ENCODE peak calls at places on chromosomes 5 and 9, in nine cellular contexts. One of them, this sample, is unnamed.

GRCh38 chr5:31815394-31815793 is 176.5 kb downstream of the PDZD2 start:
- DNase-seq in iris pigment epithelial cell: no peak
- DNase-seq in activated CD4-positive, alpha-beta memory T cell treated with anti-CD3 and anti-CD28 coated beads, Interleukin-2, amount 10 ng/mL, durations not matched to agents 7 days and 5 days: no peak
- DNase-seq in H54: no peak
- DNase-seq in Right ventricle myocardium superior: no peak
- DNase-seq in OCI-LY7: no peak
- DNase-seq in heart right ventricle: no peak
- DNase-seq in AG08395: no peak
- DNase-seq in mammary epithelial cell: no peak
- DNase-seq in this sample: no peak

GRCh38 chr5:42591026-42591425 is 165.6 kb upstream of the CCDC152 start:
- DNase-seq in heart right ventricle: peak; percentile 55
- DNase-seq in Right ventricle myocardium superior: peak; percentile 81
- DNase-seq in activated CD4-positive, alpha-beta memory T cell treated with anti-CD3 and anti-CD28 coated beads, Interleukin-2, amount 10 ng/mL, durations not matched to agents 7 days and 5 days: no peak
- DNase-seq in mammary epithelial cell: no peak
- DNase-seq in H54: no peak
- DNase-seq in iris pigment epithelial cell: no peak
- DNase-seq in OCI-LY7: no peak
- DNase-seq in AG08395: no peak
- DNase-seq in this sample: no peak

GRCh38 chr9:126373241-126373640 is 46.6 kb downstream of the MVB12B start:
- DNase-seq in iris pigment epithelial cell: peak; percentile 57
- DNase-seq in Right ventricle myocardium superior: no peak
- DNase-seq in heart right ventricle: no peak
- DNase-seq in OCI-LY7: no peak
- DNase-seq in H54: peak; percentile 42
- DNase-seq in AG08395: peak; percentile 37
- DNase-seq in mammary epithelial cell: peak; percentile 69
- DNase-seq in activated CD4-positive, alpha-beta memory T cell treated with anti-CD3 and anti-CD28 coated beads, Interleukin-2, amount 10 ng/mL, durations not matched to agents 7 days and 5 days: no peak
- DNase-seq in this sample: no peak

GRCh38 chr9:129567842-129568559 is 52.9 kb downstream of the C9orf50 start:
- DNase-seq in AG08395: peak; percentile 65
- DNase-seq in OCI-LY7: no peak
- DNase-seq in Right ventricle myocardium superior: peak; percentile 68
- DNase-seq in iris pigment epithelial cell: peak; percentile 67
- DNase-seq in activated CD4-positive, alpha-beta memory T cell treated with anti-CD3 and anti-CD28 coated beads, Interleukin-2, amount 10 ng/mL, durations not matched to agents 7 days and 5 days: no peak
- DNase-seq in heart right ventricle: peak; percentile 37
- DNase-seq in mammary epithelial cell: no peak
- DNase-seq in H54: peak; percentile 50
- DNase-seq in this sample: no peak

GRCh38 chr5:116273458-116274242 is 188.8 kb downstream of the COMMD10 start:
- DNase-seq in activated CD4-positive, alpha-beta memory T cell treated with anti-CD3 and anti-CD28 coated beads, Interleukin-2, amount 10 ng/mL, durations not matched to agents 7 days and 5 days: no peak
- DNase-seq in H54: no peak
- DNase-seq in AG08395: no peak
- DNase-seq in heart right ventricle: no peak
- DNase-seq in mammary epithelial cell: no peak
- DNase-seq in iris pigment epithelial cell: peak; percentile 54
- DNase-seq in OCI-LY7: no peak
- DNase-seq in Right ventricle myocardium superior: no peak
- DNase-seq in this sample: no peak

GRCh38 chr9:29750062-29750461 is 2176.8 kb upstream of the C9orf72 start:
- DNase-seq in OCI-LY7: no peak
- DNase-seq in H54: peak; percentile 6
- DNase-seq in heart right ventricle: no peak
- DNase-seq in AG08395: no peak
- DNase-seq in mammary epithelial cell: peak; percentile 12
- DNase-seq in iris pigment epithelial cell: peak; percentile 27
- DNase-seq in Right ventricle myocardium superior: no peak
- DNase-seq in activated CD4-positive, alpha-beta memory T cell treated with anti-CD3 and anti-CD28 coated beads, Interleukin-2, amount 10 ng/mL, durations not matched to agents 7 days and 5 days: no peak
- DNase-seq in this sample: no peak

GRCh38 chr5:60883229-60883628 is 39.2 kb upstream of the ELOVL7 start:
- DNase-seq in mammary epithelial cell: peak; percentile 5
- DNase-seq in AG08395: peak; percentile 3
- DNase-seq in iris pigment epithelial cell: peak; percentile 20
- DNase-seq in OCI-LY7: peak; percentile 2
- DNase-seq in Right ventricle myocardium superior: no peak
- DNase-seq in heart right ventricle: no peak
- DNase-seq in activated CD4-positive, alpha-beta memory T cell treated with anti-CD3 and anti-CD28 coated beads, Interleukin-2, amount 10 ng/mL, durations not matched to agents 7 days and 5 days: no peak
- DNase-seq in H54: peak; percentile 5
- DNase-seq in this sample: no peak

GRCh38 chr9:132559711-132560110 is 22.7 kb upstream of the BARHL1 start:
- DNase-seq in iris pigment epithelial cell: no peak
- DNase-seq in H54: no peak
- DNase-seq in activated CD4-positive, alpha-beta memory T cell treated with anti-CD3 and anti-CD28 coated beads, Interleukin-2, amount 10 ng/mL, durations not matched to agents 7 days and 5 days: no peak
- DNase-seq in OCI-LY7: no peak
- DNase-seq in heart right ventricle: no peak
- DNase-seq in AG08395: no peak
- DNase-seq in Right ventricle myocardium superior: no peak
- DNase-seq in mammary epithelial cell: no peak
- DNase-seq in this sample: no peak

GRCh38 chr9:134659688-134660131 is 18.1 kb downstream of the COL5A1 start:
- DNase-seq in OCI-LY7: no peak
- DNase-seq in AG08395: no peak
- DNase-seq in heart right ventricle: no peak
- DNase-seq in H54: no peak
- DNase-seq in mammary epithelial cell: no peak
- DNase-seq in activated CD4-positive, alpha-beta memory T cell treated with anti-CD3 and anti-CD28 coated beads, Interleukin-2, amount 10 ng/mL, durations not matched to agents 7 days and 5 days: no peak
- DNase-seq in Right ventricle myocardium superior: no peak
- DNase-seq in iris pigment epithelial cell: no peak
- DNase-seq in this sample: no peak

GRCh38 chr5:56244676-56245075 is 11.5 kb upstream of the ANKRD55 start:
- DNase-seq in Right ventricle myocardium superior: no peak
- DNase-seq in AG08395: no peak
- DNase-seq in H54: no peak
- DNase-seq in mammary epithelial cell: no peak
- DNase-seq in iris pigment epithelial cell: peak; percentile 14
- DNase-seq in activated CD4-positive, alpha-beta memory T cell treated with anti-CD3 and anti-CD28 coated beads, Interleukin-2, amount 10 ng/mL, durations not matched to agents 7 days and 5 days: no peak
- DNase-seq in heart right ventricle: no peak
- DNase-seq in OCI-LY7: no peak
- DNase-seq in this sample: no peak

GRCh38 chr5:153959134-153959957 is 79.4 kb downstream of the FAM114A2 start:
- DNase-seq in mammary epithelial cell: no peak
- DNase-seq in AG08395: peak; percentile 71
- DNase-seq in H54: peak; percentile 23
- DNase-seq in activated CD4-positive, alpha-beta memory T cell treated with anti-CD3 and anti-CD28 coated beads, Interleukin-2, amount 10 ng/mL, durations not matched to agents 7 days and 5 days: no peak
- DNase-seq in iris pigment epithelial cell: peak; percentile 23
- DNase-seq in OCI-LY7: no peak
- DNase-seq in Right ventricle myocardium superior: no peak
- DNase-seq in heart right ventricle: no peak
- DNase-seq in this sample: no peak

GRCh38 chr5:178425621-178426068 is 164.5 kb downstream of the COL23A1 start:
- DNase-seq in activated CD4-positive, alpha-beta memory T cell treated with anti-CD3 and anti-CD28 coated beads, Interleukin-2, amount 10 ng/mL, durations not matched to agents 7 days and 5 days: no peak
- DNase-seq in mammary epithelial cell: no peak
- DNase-seq in iris pigment epithelial cell: no peak
- DNase-seq in heart right ventricle: no peak
- DNase-seq in OCI-LY7: no peak
- DNase-seq in AG08395: no peak
- DNase-seq in H54: no peak
- DNase-seq in Right ventricle myocardium superior: no peak
- DNase-seq in this sample: no peak

GRCh38 chr5:110267714-110268113 is 458.8 kb downstream of the TMEM232 start:
- DNase-seq in heart right ventricle: no peak
- DNase-seq in H54: no peak
- DNase-seq in OCI-LY7: no peak
- DNase-seq in AG08395: no peak
- DNase-seq in Right ventricle myocardium superior: no peak
- DNase-seq in iris pigment epithelial cell: no peak
- DNase-seq in mammary epithelial cell: no peak
- DNase-seq in activated CD4-positive, alpha-beta memory T cell treated with anti-CD3 and anti-CD28 coated beads, Interleukin-2, amount 10 ng/mL, durations not matched to agents 7 days and 5 days: no peak
- DNase-seq in this sample: no peak

GRCh38 chr5:80227979-80228596 is 27.8 kb downstream of the SERINC5 start:
- DNase-seq in activated CD4-positive, alpha-beta memory T cell treated with anti-CD3 and anti-CD28 coated beads, Interleukin-2, amount 10 ng/mL, durations not matched to agents 7 days and 5 days: no peak
- DNase-seq in iris pigment epithelial cell: no peak
- DNase-seq in mammary epithelial cell: no peak
- DNase-seq in Right ventricle myocardium superior: no peak
- DNase-seq in heart right ventricle: no peak
- DNase-seq in OCI-LY7: no peak
- DNase-seq in H54: no peak
- DNase-seq in AG08395: no peak
- DNase-seq in this sample: no peak

GRCh38 chr5:127447822-127448221 is 69.6 kb upstream of the PRRC1 start:
- DNase-seq in Right ventricle myocardium superior: no peak
- DNase-seq in activated CD4-positive, alpha-beta memory T cell treated with anti-CD3 and anti-CD28 coated beads, Interleukin-2, amount 10 ng/mL, durations not matched to agents 7 days and 5 days: no peak
- DNase-seq in heart right ventricle: no peak
- DNase-seq in OCI-LY7: no peak
- DNase-seq in H54: no peak
- DNase-seq in AG08395: no peak
- DNase-seq in iris pigment epithelial cell: peak; percentile 75
- DNase-seq in mammary epithelial cell: no peak
- DNase-seq in this sample: no peak

GRCh38 chr5:28328691-28329090 is 1290.3 kb upstream of the CDH9 start:
- DNase-seq in mammary epithelial cell: peak; percentile 5
- DNase-seq in iris pigment epithelial cell: peak; percentile 49
- DNase-seq in AG08395: no peak
- DNase-seq in activated CD4-positive, alpha-beta memory T cell treated with anti-CD3 and anti-CD28 coated beads, Interleukin-2, amount 10 ng/mL, durations not matched to agents 7 days and 5 days: no peak
- DNase-seq in heart right ventricle: no peak
- DNase-seq in Right ventricle myocardium superior: no peak
- DNase-seq in H54: no peak
- DNase-seq in OCI-LY7: no peak
- DNase-seq in this sample: no peak

GRCh38 chr9:90274725-90275124 is 367.9 kb downstream of the DIRAS2 start:
- DNase-seq in heart right ventricle: no peak
- DNase-seq in OCI-LY7: no peak
- DNase-seq in iris pigment epithelial cell: no peak
- DNase-seq in activated CD4-positive, alpha-beta memory T cell treated with anti-CD3 and anti-CD28 coated beads, Interleukin-2, amount 10 ng/mL, durations not matched to agents 7 days and 5 days: no peak
- DNase-seq in mammary epithelial cell: no peak
- DNase-seq in Right ventricle myocardium superior: no peak
- DNase-seq in AG08395: no peak
- DNase-seq in H54: no peak
- DNase-seq in this sample: no peak

GRCh38 chr5:173645897-173646574 is 29.6 kb upstream of the BOD1 start:
- DNase-seq in heart right ventricle: no peak
- DNase-seq in H54: no peak
- DNase-seq in Right ventricle myocardium superior: no peak
- DNase-seq in OCI-LY7: no peak
- DNase-seq in AG08395: no peak
- DNase-seq in activated CD4-positive, alpha-beta memory T cell treated with anti-CD3 and anti-CD28 coated beads, Interleukin-2, amount 10 ng/mL, durations not matched to agents 7 days and 5 days: no peak
- DNase-seq in mammary epithelial cell: no peak
- DNase-seq in iris pigment epithelial cell: peak; percentile 7
- DNase-seq in this sample: no peak

GRCh38 chr5:39209924-39210323 is 9.4 kb downstream of the FYB1 start:
- DNase-seq in H54: no peak
- DNase-seq in Right ventricle myocardium superior: peak; percentile 55
- DNase-seq in OCI-LY7: no peak
- DNase-seq in AG08395: no peak
- DNase-seq in iris pigment epithelial cell: no peak
- DNase-seq in activated CD4-positive, alpha-beta memory T cell treated with anti-CD3 and anti-CD28 coated beads, Interleukin-2, amount 10 ng/mL, durations not matched to agents 7 days and 5 days: peak; percentile 90
- DNase-seq in mammary epithelial cell: no peak
- DNase-seq in heart right ventricle: peak; percentile 19
- DNase-seq in this sample: peak; percentile 93

GRCh38 chr9:35910613-35911488 is 1.6 kb downstream of the SPAAR start:
- DNase-seq in activated CD4-positive, alpha-beta memory T cell treated with anti-CD3 and anti-CD28 coated beads, Interleukin-2, amount 10 ng/mL, durations not matched to agents 7 days and 5 days: peak; percentile 67
- DNase-seq in H54: no peak
- DNase-seq in heart right ventricle: peak; percentile 36
- DNase-seq in AG08395: peak; percentile 44
- DNase-seq in OCI-LY7: peak; percentile 67
- DNase-seq in Right ventricle myocardium superior: peak; percentile 50
- DNase-seq in mammary epithelial cell: peak; percentile 56
- DNase-seq in iris pigment epithelial cell: peak; percentile 75
- DNase-seq in this sample: peak; percentile 53

GRCh38 chr5:142894315-142894714 is 124.1 kb downstream of the ARHGAP26 start:
- DNase-seq in heart right ventricle: no peak
- DNase-seq in mammary epithelial cell: no peak
- DNase-seq in H54: no peak
- DNase-seq in OCI-LY7: no peak
- DNase-seq in activated CD4-positive, alpha-beta memory T cell treated with anti-CD3 and anti-CD28 coated beads, Interleukin-2, amount 10 ng/mL, durations not matched to agents 7 days and 5 days: no peak
- DNase-seq in iris pigment epithelial cell: no peak
- DNase-seq in AG08395: no peak
- DNase-seq in Right ventricle myocardium superior: no peak
- DNase-seq in this sample: no peak

GRCh38 chr9:110135858-110136257 is 72.1 kb downstream of the C9orf152 start:
- DNase-seq in iris pigment epithelial cell: no peak
- DNase-seq in heart right ventricle: no peak
- DNase-seq in activated CD4-positive, alpha-beta memory T cell treated with anti-CD3 and anti-CD28 coated beads, Interleukin-2, amount 10 ng/mL, durations not matched to agents 7 days and 5 days: no peak
- DNase-seq in mammary epithelial cell: no peak
- DNase-seq in AG08395: no peak
- DNase-seq in OCI-LY7: no peak
- DNase-seq in H54: no peak
- DNase-seq in Right ventricle myocardium superior: no peak
- DNase-seq in this sample: no peak

GRCh38 chr9:71981944-71982343 is 70.5 kb downstream of the C9orf85 start:
- DNase-seq in heart right ventricle: no peak
- DNase-seq in mammary epithelial cell: no peak
- DNase-seq in Right ventricle myocardium superior: no peak
- DNase-seq in AG08395: no peak
- DNase-seq in activated CD4-positive, alpha-beta memory T cell treated with anti-CD3 and anti-CD28 coated beads, Interleukin-2, amount 10 ng/mL, durations not matched to agents 7 days and 5 days: no peak
- DNase-seq in OCI-LY7: no peak
- DNase-seq in H54: no peak
- DNase-seq in iris pigment epithelial cell: no peak
- DNase-seq in this sample: no peak

GRCh38 chr9:123406691-123407536 is 50.9 kb downstream of the CRB2 start:
- DNase-seq in mammary epithelial cell: no peak
- DNase-seq in AG08395: no peak
- DNase-seq in heart right ventricle: no peak
- DNase-seq in Right ventricle myocardium superior: no peak
- DNase-seq in OCI-LY7: no peak
- DNase-seq in activated CD4-positive, alpha-beta memory T cell treated with anti-CD3 and anti-CD28 coated beads, Interleukin-2, amount 10 ng/mL, durations not matched to agents 7 days and 5 days: no peak
- DNase-seq in H54: no peak
- DNase-seq in iris pigment epithelial cell: peak; percentile 37
- DNase-seq in this sample: no peak

GRCh38 chr5:147483961-147484707 is 25.7 kb downstream of the DPYSL3 start:
- DNase-seq in heart right ventricle: peak; percentile 54
- DNase-seq in AG08395: peak; percentile 90
- DNase-seq in activated CD4-positive, alpha-beta memory T cell treated with anti-CD3 and anti-CD28 coated beads, Interleukin-2, amount 10 ng/mL, durations not matched to agents 7 days and 5 days: no peak
- DNase-seq in H54: no peak
- DNase-seq in iris pigment epithelial cell: peak; percentile 94
- DNase-seq in OCI-LY7: no peak
- DNase-seq in mammary epithelial cell: peak; percentile 71
- DNase-seq in Right ventricle myocardium superior: peak; percentile 83
- DNase-seq in this sample: no peak

GRCh38 chr9:22119537-22120167 is 110.5 kb upstream of the CDKN2B start:
- DNase-seq in activated CD4-positive, alpha-beta memory T cell treated with anti-CD3 and anti-CD28 coated beads, Interleukin-2, amount 10 ng/mL, durations not matched to agents 7 days and 5 days: peak; percentile 27
- DNase-seq in H54: no peak
- DNase-seq in mammary epithelial cell: peak; percentile 59
- DNase-seq in iris pigment epithelial cell: peak; percentile 67
- DNase-seq in AG08395: peak; percentile 24
- DNase-seq in Right ventricle myocardium superior: no peak
- DNase-seq in OCI-LY7: peak; percentile 38
- DNase-seq in heart right ventricle: no peak
- DNase-seq in this sample: peak; percentile 30

GRCh38 chr5:118611332-118611945 is 376.9 kb downstream of the DTWD2 start:
- DNase-seq in AG08395: peak; percentile 62
- DNase-seq in Right ventricle myocardium superior: no peak
- DNase-seq in iris pigment epithelial cell: peak; percentile 14
- DNase-seq in mammary epithelial cell: peak; percentile 25
- DNase-seq in OCI-LY7: peak; percentile 17
- DNase-seq in H54: peak; percentile 6
- DNase-seq in activated CD4-positive, alpha-beta memory T cell treated with anti-CD3 and anti-CD28 coated beads, Interleukin-2, amount 10 ng/mL, durations not matched to agents 7 days and 5 days: no peak
- DNase-seq in heart right ventricle: no peak
- DNase-seq in this sample: peak; percentile 6

GRCh38 chr9:8020161-8020560 is 220.6 kb upstream of the DMAC1 start:
- DNase-seq in activated CD4-positive, alpha-beta memory T cell treated with anti-CD3 and anti-CD28 coated beads, Interleukin-2, amount 10 ng/mL, durations not matched to agents 7 days and 5 days: no peak
- DNase-seq in AG08395: no peak
- DNase-seq in heart right ventricle: no peak
- DNase-seq in H54: no peak
- DNase-seq in mammary epithelial cell: no peak
- DNase-seq in iris pigment epithelial cell: no peak
- DNase-seq in Right ventricle myocardium superior: no peak
- DNase-seq in OCI-LY7: no peak
- DNase-seq in this sample: no peak

GRCh38 chr5:179732918-179733763 is 519 bp downstream of the MAML1 start:
- DNase-seq in AG08395: peak; percentile 14
- DNase-seq in activated CD4-positive, alpha-beta memory T cell treated with anti-CD3 and anti-CD28 coated beads, Interleukin-2, amount 10 ng/mL, durations not matched to agents 7 days and 5 days: peak; percentile 49
- DNase-seq in heart right ventricle: peak; percentile 34
- DNase-seq in H54: peak; percentile 50
- DNase-seq in Right ventricle myocardium superior: peak; percentile 58
- DNase-seq in iris pigment epithelial cell: peak; percentile 39
- DNase-seq in mammary epithelial cell: peak; percentile 52
- DNase-seq in OCI-LY7: peak; percentile 68
- DNase-seq in this sample: peak; percentile 52

GRCh38 chr9:31541626-31542025 is 842.8 kb upstream of the ACO1 start:
- DNase-seq in activated CD4-positive, alpha-beta memory T cell treated with anti-CD3 and anti-CD28 coated beads, Interleukin-2, amount 10 ng/mL, durations not matched to agents 7 days and 5 days: no peak
- DNase-seq in Right ventricle myocardium superior: no peak
- DNase-seq in heart right ventricle: no peak
- DNase-seq in OCI-LY7: no peak
- DNase-seq in AG08395: no peak
- DNase-seq in mammary epithelial cell: no peak
- DNase-seq in H54: no peak
- DNase-seq in iris pigment epithelial cell: no peak
- DNase-seq in this sample: no peak

GRCh38 chr5:159206818-159207217 is 2.5 kb downstream of the RNF145 start:
- DNase-seq in Right ventricle myocardium superior: no peak
- DNase-seq in AG08395: no peak
- DNase-seq in mammary epithelial cell: no peak
- DNase-seq in iris pigment epithelial cell: no peak
- DNase-seq in activated CD4-positive, alpha-beta memory T cell treated with anti-CD3 and anti-CD28 coated beads, Interleukin-2, amount 10 ng/mL, durations not matched to agents 7 days and 5 days: no peak
- DNase-seq in OCI-LY7: no peak
- DNase-seq in heart right ventricle: no peak
- DNase-seq in H54: no peak
- DNase-seq in this sample: no peak

This sample was measured in DND-41.